ENCODE peak calls at places on chromosomes 7 and 10, in eight cellular contexts. One of them, this sample, is unnamed.

GRCh38 chr7:147419001-147419400 is 1171.6 kb upstream of the C7orf33 start:
- DNase-seq in adrenal gland: no peak
- DNase-seq in breast epithelium: no peak
- DNase-seq in stomach: no peak
- DNase-seq in HCT116: no peak
- DNase-seq in Peyer's patch: no peak
- DNase-seq in heart left ventricle: no peak
- DNase-seq in body of pancreas: no peak
- DNase-seq in this sample: no peak

GRCh38 chr10:131163444-131163843 is 148.1 kb downstream of the TCERG1L start:
- DNase-seq in heart left ventricle: no peak
- DNase-seq in adrenal gland: no peak
- DNase-seq in body of pancreas: no peak
- DNase-seq in HCT116: no peak
- DNase-seq in Peyer's patch: no peak
- DNase-seq in stomach: no peak
- DNase-seq in breast epithelium: no peak
- DNase-seq in this sample: no peak

GRCh38 chr7:140144821-140145220 is 32.0 kb downstream of the KDM7A start:
- DNase-seq in heart left ventricle: no peak
- DNase-seq in Peyer's patch: no peak
- DNase-seq in HCT116: no peak
- DNase-seq in adrenal gland: no peak
- DNase-seq in body of pancreas: no peak
- DNase-seq in stomach: no peak
- DNase-seq in breast epithelium: no peak
- DNase-seq in this sample: no peak

GRCh38 chr7:54932818-54933543 is 85.8 kb upstream of the EGFR start:
- DNase-seq in HCT116: peak; percentile 28
- DNase-seq in body of pancreas: peak; percentile 84
- DNase-seq in heart left ventricle: peak; percentile 75
- DNase-seq in stomach: peak; percentile 69
- DNase-seq in Peyer's patch: peak; percentile 66
- DNase-seq in adrenal gland: peak; percentile 89
- DNase-seq in breast epithelium: peak; percentile 42
- DNase-seq in this sample: no peak

GRCh38 chr10:122854648-122855047 is 9.0 kb upstream of the CUZD1 start:
- DNase-seq in body of pancreas: no peak
- DNase-seq in Peyer's patch: no peak
- DNase-seq in heart left ventricle: no peak
- DNase-seq in adrenal gland: no peak
- DNase-seq in breast epithelium: no peak
- DNase-seq in HCT116: no peak
- DNase-seq in stomach: no peak
- DNase-seq in this sample: no peak

GRCh38 chr7:26348234-26348851 is 56.7 kb downstream of the SNX10 start:
- DNase-seq in HCT116: no peak
- DNase-seq in Peyer's patch: peak; percentile 51
- DNase-seq in heart left ventricle: no peak
- DNase-seq in body of pancreas: peak; percentile 80
- DNase-seq in adrenal gland: no peak
- DNase-seq in stomach: no peak
- DNase-seq in breast epithelium: no peak
- DNase-seq in this sample: no peak

GRCh38 chr7:90626011-90626410 is 29.9 kb downstream of the CDK14 start:
- DNase-seq in stomach: no peak
- DNase-seq in body of pancreas: no peak
- DNase-seq in breast epithelium: no peak
- DNase-seq in HCT116: no peak
- DNase-seq in heart left ventricle: no peak
- DNase-seq in adrenal gland: no peak
- DNase-seq in Peyer's patch: no peak
- DNase-seq in this sample: no peak

GRCh38 chr7:22571776-22572175 is 71.8 kb upstream of the STEAP1B start:
- DNase-seq in Peyer's patch: no peak
- DNase-seq in breast epithelium: no peak
- DNase-seq in adrenal gland: no peak
- DNase-seq in HCT116: no peak
- DNase-seq in stomach: no peak
- DNase-seq in body of pancreas: no peak
- DNase-seq in heart left ventricle: no peak
- DNase-seq in this sample: no peak

GRCh38 chr7:125241548-125241947 is 311.9 kb upstream of the POT1 start:
- DNase-seq in HCT116: no peak
- DNase-seq in breast epithelium: no peak
- DNase-seq in stomach: no peak
- DNase-seq in body of pancreas: no peak
- DNase-seq in heart left ventricle: no peak
- DNase-seq in Peyer's patch: no peak
- DNase-seq in adrenal gland: no peak
- DNase-seq in this sample: no peak

GRCh38 chr10:68106656-68107055 is 2.6 kb upstream of the MYPN start:
- DNase-seq in Peyer's patch: no peak
- DNase-seq in stomach: no peak
- DNase-seq in heart left ventricle: no peak
- DNase-seq in body of pancreas: no peak
- DNase-seq in breast epithelium: no peak
- DNase-seq in adrenal gland: no peak
- DNase-seq in HCT116: no peak
- DNase-seq in this sample: no peak

DNA sequence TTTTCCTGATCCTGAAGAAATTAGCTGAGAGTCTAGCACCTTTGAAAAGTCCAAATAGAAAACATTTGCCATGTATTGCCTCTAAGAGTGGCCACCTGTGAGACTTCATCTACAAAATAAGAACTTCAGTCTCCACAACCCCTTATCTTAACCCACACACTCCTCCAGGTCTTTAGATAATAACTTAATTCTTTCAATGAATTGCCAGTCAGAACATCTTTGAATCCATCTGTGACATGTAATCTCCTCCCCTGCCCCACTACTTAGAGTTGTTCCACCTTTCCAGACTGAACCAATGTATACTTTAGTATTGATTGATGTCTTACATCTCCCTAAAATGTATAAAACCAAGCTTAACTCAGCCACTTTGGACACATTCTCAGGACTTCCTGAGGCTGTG is 84.4 kb upstream of the FAM171A1 start:
- DNase-seq in breast epithelium: no peak
- DNase-seq in stomach: no peak
- DNase-seq in Peyer's patch: no peak
- DNase-seq in adrenal gland: no peak
- DNase-seq in heart left ventricle: no peak
- DNase-seq in HCT116: no peak
- DNase-seq in body of pancreas: no peak
- DNase-seq in this sample: no peak
- TF ChIP-seq POLR2A in breast epithelium: no peak
- TF ChIP-seq POLR2A in stomach: no peak
- TF ChIP-seq POLR2A in Peyer's patch: no peak
- TF ChIP-seq POLR2A in adrenal gland: no peak
- TF ChIP-seq POLR2A in heart left ventricle: no peak
- TF ChIP-seq POLR2A in HCT116: no peak
- TF ChIP-seq POLR2A in body of pancreas: no peak
- TF ChIP-seq POLR2A in this sample: no peak

DNA sequence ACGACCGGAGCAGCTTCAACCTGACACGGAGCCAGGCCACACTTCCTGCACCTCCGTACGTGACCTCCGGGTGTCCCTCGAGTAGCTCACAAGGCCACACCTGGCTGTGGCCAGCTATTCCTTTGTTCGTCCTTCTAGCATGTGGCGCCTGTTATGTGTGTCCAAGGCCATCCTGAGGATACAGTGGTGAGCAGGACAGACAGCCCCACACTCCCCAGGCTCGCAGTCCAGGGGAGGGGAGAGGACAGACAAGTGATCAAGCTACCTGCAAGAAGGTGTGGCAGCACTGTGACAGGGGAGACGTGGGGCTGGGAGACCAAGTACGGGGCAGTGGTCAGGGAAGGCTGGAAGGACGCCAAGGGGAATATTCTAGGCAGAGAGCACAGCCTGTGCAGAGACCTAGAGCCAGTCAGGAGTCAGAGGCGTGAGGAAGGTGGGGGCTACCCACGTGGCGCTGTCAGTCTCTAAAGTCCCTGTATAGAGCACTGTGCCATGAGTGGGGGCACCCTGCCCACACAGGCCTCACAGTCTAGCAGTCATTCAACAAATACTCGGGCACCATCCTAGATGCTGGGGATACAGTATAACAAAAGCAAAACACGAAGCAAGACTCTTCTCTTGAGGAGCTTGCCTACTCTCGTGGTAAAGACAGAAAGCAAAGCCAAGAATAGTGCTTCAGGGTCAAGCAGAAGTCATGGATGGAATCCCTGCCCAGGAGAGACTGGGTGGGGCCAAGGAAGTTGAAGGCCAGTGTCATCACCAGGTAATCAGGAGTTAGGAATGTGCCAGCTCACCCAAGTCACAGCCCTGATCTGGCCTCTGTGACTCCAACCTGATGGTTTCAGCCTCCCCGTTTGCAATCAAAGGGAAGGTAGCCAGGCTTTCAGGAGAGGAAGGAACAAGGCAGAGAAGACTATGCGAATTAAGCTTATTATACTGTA is 58.6 kb downstream of the PROSER2 start:
- DNase-seq in Peyer's patch: peak; percentile 68
- DNase-seq in breast epithelium: no peak
- DNase-seq in HCT116: peak; percentile 94
- DNase-seq in body of pancreas: peak; percentile 47
- DNase-seq in stomach: no peak
- DNase-seq in adrenal gland: no peak
- DNase-seq in heart left ventricle: peak; percentile 48
- DNase-seq in this sample: no peak
- TF ChIP-seq CTCF in Peyer's patch: no peak
- TF ChIP-seq CTCF in breast epithelium: no peak
- TF ChIP-seq CTCF in HCT116: peak; percentile 45
- TF ChIP-seq CTCF in body of pancreas: no peak
- TF ChIP-seq CTCF in stomach: no peak
- TF ChIP-seq CTCF in adrenal gland: no peak
- TF ChIP-seq CTCF in heart left ventricle: no peak
- TF ChIP-seq CTCF in this sample: no peak

GRCh38 chr7:12692035-12692434 is 4.6 kb downstream of the ARL4A start:
- DNase-seq in stomach: no peak
- DNase-seq in heart left ventricle: no peak
- DNase-seq in body of pancreas: no peak
- DNase-seq in breast epithelium: no peak
- DNase-seq in Peyer's patch: no peak
- DNase-seq in HCT116: no peak
- DNase-seq in adrenal gland: no peak
- DNase-seq in this sample: no peak
- TF ChIP-seq POLR2A in stomach: no peak
- TF ChIP-seq POLR2A in heart left ventricle: no peak
- TF ChIP-seq POLR2A in body of pancreas: no peak
- TF ChIP-seq POLR2A in breast epithelium: no peak
- TF ChIP-seq POLR2A in Peyer's patch: no peak
- TF ChIP-seq POLR2A in HCT116: no peak
- TF ChIP-seq POLR2A in adrenal gland: no peak
- TF ChIP-seq POLR2A in this sample: no peak

DNA sequence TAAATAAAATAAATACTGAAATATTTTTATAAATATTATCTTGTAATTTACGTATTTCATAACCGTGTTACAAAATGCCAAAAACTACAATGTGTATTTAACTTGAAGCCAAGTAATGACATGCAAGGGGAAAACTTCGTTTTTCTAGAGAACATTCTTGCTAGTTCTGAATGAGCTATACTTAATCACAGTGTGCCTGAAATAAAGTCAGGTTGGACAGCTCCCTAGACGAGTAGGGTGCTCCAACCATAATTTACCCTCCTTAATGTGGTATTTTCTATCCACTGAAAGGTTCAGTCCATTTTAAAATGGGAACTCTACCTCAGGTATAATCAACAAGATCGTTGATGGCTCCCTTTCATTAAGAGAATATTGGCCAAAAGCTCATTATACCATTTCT is 194.5 kb upstream of the AHR start:
- DNase-seq in heart left ventricle: no peak
- DNase-seq in Peyer's patch: no peak
- DNase-seq in stomach: no peak
- DNase-seq in body of pancreas: no peak
- DNase-seq in breast epithelium: no peak
- DNase-seq in adrenal gland: no peak
- DNase-seq in HCT116: no peak
- DNase-seq in this sample: no peak
- TF ChIP-seq CTCF in heart left ventricle: no peak
- TF ChIP-seq CTCF in Peyer's patch: no peak
- TF ChIP-seq CTCF in stomach: no peak
- TF ChIP-seq CTCF in body of pancreas: no peak
- TF ChIP-seq CTCF in breast epithelium: no peak
- TF ChIP-seq CTCF in adrenal gland: no peak
- TF ChIP-seq CTCF in HCT116: no peak
- TF ChIP-seq CTCF in this sample: no peak

DNA sequence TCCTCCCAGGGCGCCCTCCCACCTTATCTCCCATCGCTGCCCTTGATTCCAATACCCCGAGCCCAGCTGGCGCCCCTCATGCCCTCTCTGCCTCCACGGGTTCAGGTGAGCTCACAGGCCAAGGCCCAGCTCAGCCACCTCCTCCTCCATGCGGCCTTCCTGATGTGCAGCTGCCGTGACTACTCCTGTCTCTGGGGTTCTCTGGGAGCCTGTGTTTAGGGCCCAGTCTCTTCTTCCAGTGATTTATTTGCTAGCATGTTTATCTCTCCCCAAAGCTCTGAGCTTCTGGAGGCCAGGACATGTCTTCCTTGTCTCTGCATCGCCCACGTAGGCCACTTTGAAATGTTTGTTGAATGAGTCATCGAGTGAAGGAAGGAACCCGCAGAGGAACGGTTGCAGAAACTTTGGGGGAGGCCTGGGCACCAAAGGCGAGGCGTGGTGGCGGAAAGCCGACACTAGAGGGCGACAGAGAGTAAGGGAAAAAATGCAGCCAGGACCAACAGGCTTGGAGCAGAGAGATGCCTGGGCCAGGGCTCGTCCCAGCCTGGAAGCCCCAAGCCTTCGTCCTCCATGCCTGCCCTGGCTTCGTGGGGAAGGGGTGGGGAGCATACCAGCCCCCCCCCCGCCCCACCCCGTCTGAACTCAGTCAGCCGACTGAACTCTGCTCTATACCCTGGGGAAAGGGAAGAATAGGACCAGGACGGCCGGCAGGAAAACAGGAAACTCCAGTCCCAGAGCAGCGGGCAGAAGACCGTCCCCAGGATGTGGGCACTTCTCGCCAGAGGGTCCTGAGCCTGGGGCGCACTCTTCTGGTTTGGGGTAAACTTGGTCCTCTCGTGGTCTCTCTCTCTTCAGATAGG is 10.9 kb upstream of the HSPB1 start:
- DNase-seq in HCT116: peak; percentile 95
- DNase-seq in Peyer's patch: peak; percentile 95
- DNase-seq in adrenal gland: peak; percentile 94
- DNase-seq in breast epithelium: peak; percentile 93
- DNase-seq in stomach: peak; percentile 91
- DNase-seq in body of pancreas: peak; percentile 90
- DNase-seq in heart left ventricle: peak; percentile 93
- DNase-seq in this sample: peak; percentile 97
- TF ChIP-seq POLR2A in HCT116: no peak
- TF ChIP-seq POLR2A in Peyer's patch: no peak
- TF ChIP-seq POLR2A in adrenal gland: no peak
- TF ChIP-seq POLR2A in breast epithelium: no peak
- TF ChIP-seq POLR2A in stomach: no peak
- TF ChIP-seq POLR2A in body of pancreas: no peak
- TF ChIP-seq POLR2A in heart left ventricle: no peak
- TF ChIP-seq POLR2A in this sample: peak; percentile 28

This sample was measured in NB4.